ENCODE peak calls at places on chromosomes 5 and 9, in eight cellular contexts. One of them, this sample, is unnamed.

GRCh38 chr9:129006328-129007034 is 21.6 kb downstream of the SH3GLB2 start:
- DNase-seq in HTR-8/SVneo: peak; percentile 70
- DNase-seq in stimulated activated naive B cell treated with anti-CD40 and anti-IgM and Interleukin-4, amounts not matched to agents 10 μg/mL and 1 μg/mL and 100 μg/mL, for 72 hours: peak; percentile 29
- DNase-seq in omental fat pad: no peak
- DNase-seq in LoVo: peak; percentile 58
- DNase-seq in NCI-H146: peak; percentile 46
- DNase-seq in A172: peak; percentile 80
- DNase-seq in stimulated activated CD4-positive, alpha-beta T cell treated with anti-CD3 and anti-CD28 coated beads, Interleukin-4, amount 100 ng/mL, for 4 hours: peak; percentile 36
- DNase-seq in this sample: peak; percentile 83

GRCh38 chr5:4994994-4995393 is 145.1 kb upstream of the ADAMTS16 start:
- DNase-seq in omental fat pad: no peak
- DNase-seq in LoVo: no peak
- DNase-seq in stimulated activated naive B cell treated with anti-CD40 and anti-IgM and Interleukin-4, amounts not matched to agents 10 μg/mL and 1 μg/mL and 100 μg/mL, for 72 hours: no peak
- DNase-seq in A172: peak; percentile 33
- DNase-seq in HTR-8/SVneo: no peak
- DNase-seq in stimulated activated CD4-positive, alpha-beta T cell treated with anti-CD3 and anti-CD28 coated beads, Interleukin-4, amount 100 ng/mL, for 4 hours: no peak
- DNase-seq in NCI-H146: no peak
- DNase-seq in this sample: no peak

GRCh38 chr5:94830520-94830919 is 212.1 kb downstream of the SLF1 start:
- DNase-seq in A172: no peak
- DNase-seq in NCI-H146: no peak
- DNase-seq in HTR-8/SVneo: no peak
- DNase-seq in LoVo: no peak
- DNase-seq in stimulated activated CD4-positive, alpha-beta T cell treated with anti-CD3 and anti-CD28 coated beads, Interleukin-4, amount 100 ng/mL, for 4 hours: no peak
- DNase-seq in omental fat pad: no peak
- DNase-seq in stimulated activated naive B cell treated with anti-CD40 and anti-IgM and Interleukin-4, amounts not matched to agents 10 μg/mL and 1 μg/mL and 100 μg/mL, for 72 hours: no peak
- DNase-seq in this sample: peak; percentile 58

GRCh38 chr5:131579917-131580671 is 54.9 kb downstream of the RAPGEF6 start:
- DNase-seq in A172: no peak
- DNase-seq in HTR-8/SVneo: no peak
- DNase-seq in stimulated activated naive B cell treated with anti-CD40 and anti-IgM and Interleukin-4, amounts not matched to agents 10 μg/mL and 1 μg/mL and 100 μg/mL, for 72 hours: no peak
- DNase-seq in omental fat pad: no peak
- DNase-seq in NCI-H146: no peak
- DNase-seq in stimulated activated CD4-positive, alpha-beta T cell treated with anti-CD3 and anti-CD28 coated beads, Interleukin-4, amount 100 ng/mL, for 4 hours: no peak
- DNase-seq in LoVo: no peak
- DNase-seq in this sample: no peak

GRCh38 chr9:117775576-117775975 is 71.4 kb downstream of the TLR4 start:
- DNase-seq in NCI-H146: no peak
- DNase-seq in HTR-8/SVneo: no peak
- DNase-seq in A172: no peak
- DNase-seq in stimulated activated CD4-positive, alpha-beta T cell treated with anti-CD3 and anti-CD28 coated beads, Interleukin-4, amount 100 ng/mL, for 4 hours: no peak
- DNase-seq in stimulated activated naive B cell treated with anti-CD40 and anti-IgM and Interleukin-4, amounts not matched to agents 10 μg/mL and 1 μg/mL and 100 μg/mL, for 72 hours: no peak
- DNase-seq in LoVo: no peak
- DNase-seq in omental fat pad: no peak
- DNase-seq in this sample: no peak

GRCh38 chr5:54758038-54758437 is 227.4 kb downstream of the ESM1 start:
- DNase-seq in omental fat pad: no peak
- DNase-seq in stimulated activated naive B cell treated with anti-CD40 and anti-IgM and Interleukin-4, amounts not matched to agents 10 μg/mL and 1 μg/mL and 100 μg/mL, for 72 hours: no peak
- DNase-seq in NCI-H146: no peak
- DNase-seq in LoVo: no peak
- DNase-seq in stimulated activated CD4-positive, alpha-beta T cell treated with anti-CD3 and anti-CD28 coated beads, Interleukin-4, amount 100 ng/mL, for 4 hours: no peak
- DNase-seq in A172: no peak
- DNase-seq in HTR-8/SVneo: no peak
- DNase-seq in this sample: no peak

GRCh38 chr9:5626727-5627634 is 1.9 kb upstream of the RIC1 start:
- DNase-seq in stimulated activated CD4-positive, alpha-beta T cell treated with anti-CD3 and anti-CD28 coated beads, Interleukin-4, amount 100 ng/mL, for 4 hours: peak; percentile 15
- DNase-seq in LoVo: no peak
- DNase-seq in NCI-H146: peak; percentile 26
- DNase-seq in omental fat pad: no peak
- DNase-seq in A172: no peak
- DNase-seq in stimulated activated naive B cell treated with anti-CD40 and anti-IgM and Interleukin-4, amounts not matched to agents 10 μg/mL and 1 μg/mL and 100 μg/mL, for 72 hours: peak; percentile 36
- DNase-seq in HTR-8/SVneo: no peak
- DNase-seq in this sample: peak; percentile 58

GRCh38 chr9:127183814-127184582 is 61.6 kb upstream of the ANGPTL2 start:
- DNase-seq in NCI-H146: no peak
- DNase-seq in stimulated activated CD4-positive, alpha-beta T cell treated with anti-CD3 and anti-CD28 coated beads, Interleukin-4, amount 100 ng/mL, for 4 hours: no peak
- DNase-seq in omental fat pad: no peak
- DNase-seq in LoVo: no peak
- DNase-seq in HTR-8/SVneo: no peak
- DNase-seq in stimulated activated naive B cell treated with anti-CD40 and anti-IgM and Interleukin-4, amounts not matched to agents 10 μg/mL and 1 μg/mL and 100 μg/mL, for 72 hours: no peak
- DNase-seq in A172: no peak
- DNase-seq in this sample: no peak

GRCh38 chr5:142671801-142672200 is 14.1 kb downstream of the FGF1 start:
- DNase-seq in LoVo: no peak
- DNase-seq in stimulated activated naive B cell treated with anti-CD40 and anti-IgM and Interleukin-4, amounts not matched to agents 10 μg/mL and 1 μg/mL and 100 μg/mL, for 72 hours: no peak
- DNase-seq in NCI-H146: no peak
- DNase-seq in omental fat pad: no peak
- DNase-seq in stimulated activated CD4-positive, alpha-beta T cell treated with anti-CD3 and anti-CD28 coated beads, Interleukin-4, amount 100 ng/mL, for 4 hours: no peak
- DNase-seq in HTR-8/SVneo: no peak
- DNase-seq in A172: peak; percentile 37
- DNase-seq in this sample: no peak

GRCh38 chr5:10564838-10565784 is 1.2 kb downstream of the ANKRD33B start:
- DNase-seq in HTR-8/SVneo: no peak
- DNase-seq in stimulated activated CD4-positive, alpha-beta T cell treated with anti-CD3 and anti-CD28 coated beads, Interleukin-4, amount 100 ng/mL, for 4 hours: peak; percentile 13
- DNase-seq in NCI-H146: no peak
- DNase-seq in stimulated activated naive B cell treated with anti-CD40 and anti-IgM and Interleukin-4, amounts not matched to agents 10 μg/mL and 1 μg/mL and 100 μg/mL, for 72 hours: peak; percentile 51
- DNase-seq in omental fat pad: no peak
- DNase-seq in A172: no peak
- DNase-seq in LoVo: no peak
- DNase-seq in this sample: peak; percentile 56

GRCh38 chr5:83701886-83702285 is 18.8 kb downstream of the HAPLN1 start:
- DNase-seq in LoVo: no peak
- DNase-seq in HTR-8/SVneo: no peak
- DNase-seq in A172: peak; percentile 18
- DNase-seq in stimulated activated CD4-positive, alpha-beta T cell treated with anti-CD3 and anti-CD28 coated beads, Interleukin-4, amount 100 ng/mL, for 4 hours: no peak
- DNase-seq in stimulated activated naive B cell treated with anti-CD40 and anti-IgM and Interleukin-4, amounts not matched to agents 10 μg/mL and 1 μg/mL and 100 μg/mL, for 72 hours: no peak
- DNase-seq in omental fat pad: no peak
- DNase-seq in NCI-H146: no peak
- DNase-seq in this sample: no peak

GRCh38 chr9:90053027-90053426 is 448.2 kb downstream of the GADD45G start:
- DNase-seq in stimulated activated naive B cell treated with anti-CD40 and anti-IgM and Interleukin-4, amounts not matched to agents 10 μg/mL and 1 μg/mL and 100 μg/mL, for 72 hours: no peak
- DNase-seq in NCI-H146: peak; percentile 6
- DNase-seq in stimulated activated CD4-positive, alpha-beta T cell treated with anti-CD3 and anti-CD28 coated beads, Interleukin-4, amount 100 ng/mL, for 4 hours: no peak
- DNase-seq in HTR-8/SVneo: no peak
- DNase-seq in LoVo: no peak
- DNase-seq in A172: no peak
- DNase-seq in omental fat pad: no peak
- DNase-seq in this sample: peak; percentile 58

GRCh38 chr9:133591985-133592384 is 17.2 kb downstream of the FAM163B start:
- DNase-seq in NCI-H146: no peak
- DNase-seq in HTR-8/SVneo: no peak
- DNase-seq in omental fat pad: no peak
- DNase-seq in LoVo: peak; percentile 6
- DNase-seq in stimulated activated CD4-positive, alpha-beta T cell treated with anti-CD3 and anti-CD28 coated beads, Interleukin-4, amount 100 ng/mL, for 4 hours: no peak
- DNase-seq in A172: peak; percentile 49
- DNase-seq in stimulated activated naive B cell treated with anti-CD40 and anti-IgM and Interleukin-4, amounts not matched to agents 10 μg/mL and 1 μg/mL and 100 μg/mL, for 72 hours: no peak
- DNase-seq in this sample: no peak

GRCh38 chr5:158483202-158483870 is 616.4 kb downstream of the EBF1 start:
- DNase-seq in stimulated activated CD4-positive, alpha-beta T cell treated with anti-CD3 and anti-CD28 coated beads, Interleukin-4, amount 100 ng/mL, for 4 hours: no peak
- DNase-seq in omental fat pad: no peak
- DNase-seq in A172: no peak
- DNase-seq in stimulated activated naive B cell treated with anti-CD40 and anti-IgM and Interleukin-4, amounts not matched to agents 10 μg/mL and 1 μg/mL and 100 μg/mL, for 72 hours: no peak
- DNase-seq in LoVo: no peak
- DNase-seq in HTR-8/SVneo: no peak
- DNase-seq in NCI-H146: no peak
- DNase-seq in this sample: no peak

GRCh38 chr9:88537743-88538055 is 2.7 kb downstream of the NXNL2 start:
- DNase-seq in stimulated activated naive B cell treated with anti-CD40 and anti-IgM and Interleukin-4, amounts not matched to agents 10 μg/mL and 1 μg/mL and 100 μg/mL, for 72 hours: no peak
- DNase-seq in omental fat pad: no peak
- DNase-seq in stimulated activated CD4-positive, alpha-beta T cell treated with anti-CD3 and anti-CD28 coated beads, Interleukin-4, amount 100 ng/mL, for 4 hours: no peak
- DNase-seq in A172: peak; percentile 91
- DNase-seq in HTR-8/SVneo: peak; percentile 13
- DNase-seq in NCI-H146: peak; percentile 1
- DNase-seq in LoVo: no peak
- DNase-seq in this sample: peak; percentile 32

GRCh38 chr9:71761938-71762353 is 6.4 kb downstream of the CEMIP2 start:
- DNase-seq in A172: no peak
- DNase-seq in stimulated activated CD4-positive, alpha-beta T cell treated with anti-CD3 and anti-CD28 coated beads, Interleukin-4, amount 100 ng/mL, for 4 hours: no peak
- DNase-seq in HTR-8/SVneo: no peak
- DNase-seq in LoVo: no peak
- DNase-seq in stimulated activated naive B cell treated with anti-CD40 and anti-IgM and Interleukin-4, amounts not matched to agents 10 μg/mL and 1 μg/mL and 100 μg/mL, for 72 hours: no peak
- DNase-seq in NCI-H146: no peak
- DNase-seq in omental fat pad: no peak
- DNase-seq in this sample: no peak

GRCh38 chr5:54793612-54794436 is 191.6 kb downstream of the ESM1 start:
- DNase-seq in stimulated activated CD4-positive, alpha-beta T cell treated with anti-CD3 and anti-CD28 coated beads, Interleukin-4, amount 100 ng/mL, for 4 hours: no peak
- DNase-seq in NCI-H146: no peak
- DNase-seq in omental fat pad: no peak
- DNase-seq in stimulated activated naive B cell treated with anti-CD40 and anti-IgM and Interleukin-4, amounts not matched to agents 10 μg/mL and 1 μg/mL and 100 μg/mL, for 72 hours: peak; percentile 46
- DNase-seq in A172: no peak
- DNase-seq in LoVo: no peak
- DNase-seq in HTR-8/SVneo: no peak
- DNase-seq in this sample: no peak

GRCh38 chr9:130732131-130732530 is 38.6 kb downstream of the EXOSC2 start:
- DNase-seq in NCI-H146: peak; percentile 90
- DNase-seq in LoVo: no peak
- DNase-seq in stimulated activated CD4-positive, alpha-beta T cell treated with anti-CD3 and anti-CD28 coated beads, Interleukin-4, amount 100 ng/mL, for 4 hours: no peak
- DNase-seq in stimulated activated naive B cell treated with anti-CD40 and anti-IgM and Interleukin-4, amounts not matched to agents 10 μg/mL and 1 μg/mL and 100 μg/mL, for 72 hours: no peak
- DNase-seq in HTR-8/SVneo: no peak
- DNase-seq in A172: no peak
- DNase-seq in omental fat pad: no peak
- DNase-seq in this sample: peak; percentile 98

GRCh38 chr9:73845539-73845938 is 651.6 kb upstream of the RORB start:
- DNase-seq in NCI-H146: no peak
- DNase-seq in stimulated activated CD4-positive, alpha-beta T cell treated with anti-CD3 and anti-CD28 coated beads, Interleukin-4, amount 100 ng/mL, for 4 hours: no peak
- DNase-seq in HTR-8/SVneo: no peak
- DNase-seq in LoVo: no peak
- DNase-seq in stimulated activated naive B cell treated with anti-CD40 and anti-IgM and Interleukin-4, amounts not matched to agents 10 μg/mL and 1 μg/mL and 100 μg/mL, for 72 hours: no peak
- DNase-seq in A172: no peak
- DNase-seq in omental fat pad: no peak
- DNase-seq in this sample: no peak

GRCh38 chr5:148688787-148689186 is 34.5 kb upstream of the HTR4 start:
- DNase-seq in A172: no peak
- DNase-seq in stimulated activated CD4-positive, alpha-beta T cell treated with anti-CD3 and anti-CD28 coated beads, Interleukin-4, amount 100 ng/mL, for 4 hours: no peak
- DNase-seq in NCI-H146: no peak
- DNase-seq in LoVo: no peak
- DNase-seq in omental fat pad: no peak
- DNase-seq in stimulated activated naive B cell treated with anti-CD40 and anti-IgM and Interleukin-4, amounts not matched to agents 10 μg/mL and 1 μg/mL and 100 μg/mL, for 72 hours: no peak
- DNase-seq in HTR-8/SVneo: no peak
- DNase-seq in this sample: no peak

GRCh38 chr5:178304761-178305645 is 72.4 kb upstream of the PHYKPL start:
- DNase-seq in stimulated activated CD4-positive, alpha-beta T cell treated with anti-CD3 and anti-CD28 coated beads, Interleukin-4, amount 100 ng/mL, for 4 hours: no peak
- DNase-seq in HTR-8/SVneo: no peak
- DNase-seq in A172: no peak
- DNase-seq in NCI-H146: no peak
- DNase-seq in omental fat pad: no peak
- DNase-seq in stimulated activated naive B cell treated with anti-CD40 and anti-IgM and Interleukin-4, amounts not matched to agents 10 μg/mL and 1 μg/mL and 100 μg/mL, for 72 hours: no peak
- DNase-seq in LoVo: peak; percentile 38
- DNase-seq in this sample: no peak

GRCh38 chr9:111599092-111599947 is at the start of gene PTGR1:
- DNase-seq in stimulated activated CD4-positive, alpha-beta T cell treated with anti-CD3 and anti-CD28 coated beads, Interleukin-4, amount 100 ng/mL, for 4 hours: peak; percentile 6
- DNase-seq in omental fat pad: peak; percentile 62
- DNase-seq in stimulated activated naive B cell treated with anti-CD40 and anti-IgM and Interleukin-4, amounts not matched to agents 10 μg/mL and 1 μg/mL and 100 μg/mL, for 72 hours: peak; percentile 13
- DNase-seq in HTR-8/SVneo: peak; percentile 78
- DNase-seq in NCI-H146: peak; percentile 48
- DNase-seq in A172: peak; percentile 27
- DNase-seq in LoVo: peak; percentile 20
- DNase-seq in this sample: peak; percentile 67

GRCh38 chr9:134268308-134268724 is 57.9 kb upstream of the RXRA start:
- DNase-seq in omental fat pad: no peak
- DNase-seq in stimulated activated naive B cell treated with anti-CD40 and anti-IgM and Interleukin-4, amounts not matched to agents 10 μg/mL and 1 μg/mL and 100 μg/mL, for 72 hours: peak; percentile 69
- DNase-seq in NCI-H146: no peak
- DNase-seq in stimulated activated CD4-positive, alpha-beta T cell treated with anti-CD3 and anti-CD28 coated beads, Interleukin-4, amount 100 ng/mL, for 4 hours: no peak
- DNase-seq in A172: no peak
- DNase-seq in HTR-8/SVneo: no peak
- DNase-seq in LoVo: no peak
- DNase-seq in this sample: no peak

GRCh38 chr5:14675309-14675708 is 10.8 kb downstream of the OTULIN start:
- DNase-seq in stimulated activated CD4-positive, alpha-beta T cell treated with anti-CD3 and anti-CD28 coated beads, Interleukin-4, amount 100 ng/mL, for 4 hours: no peak
- DNase-seq in NCI-H146: no peak
- DNase-seq in HTR-8/SVneo: no peak
- DNase-seq in A172: no peak
- DNase-seq in omental fat pad: no peak
- DNase-seq in LoVo: no peak
- DNase-seq in stimulated activated naive B cell treated with anti-CD40 and anti-IgM and Interleukin-4, amounts not matched to agents 10 μg/mL and 1 μg/mL and 100 μg/mL, for 72 hours: no peak
- DNase-seq in this sample: no peak

GRCh38 chr5:113510836-113511451 is 2.5 kb upstream of the YTHDC2 start:
- DNase-seq in NCI-H146: peak; percentile 31
- DNase-seq in stimulated activated CD4-positive, alpha-beta T cell treated with anti-CD3 and anti-CD28 coated beads, Interleukin-4, amount 100 ng/mL, for 4 hours: no peak
- DNase-seq in stimulated activated naive B cell treated with anti-CD40 and anti-IgM and Interleukin-4, amounts not matched to agents 10 μg/mL and 1 μg/mL and 100 μg/mL, for 72 hours: no peak
- DNase-seq in LoVo: peak; percentile 68
- DNase-seq in omental fat pad: no peak
- DNase-seq in HTR-8/SVneo: peak; percentile 31
- DNase-seq in A172: peak; percentile 47
- DNase-seq in this sample: peak; percentile 68

GRCh38 chr5:176810084-176810597 is at the start of gene UNC5A:
- DNase-seq in NCI-H146: peak; percentile 65
- DNase-seq in stimulated activated naive B cell treated with anti-CD40 and anti-IgM and Interleukin-4, amounts not matched to agents 10 μg/mL and 1 μg/mL and 100 μg/mL, for 72 hours: no peak
- DNase-seq in stimulated activated CD4-positive, alpha-beta T cell treated with anti-CD3 and anti-CD28 coated beads, Interleukin-4, amount 100 ng/mL, for 4 hours: peak; percentile 67
- DNase-seq in HTR-8/SVneo: peak; percentile 48
- DNase-seq in LoVo: peak; percentile 71
- DNase-seq in omental fat pad: no peak
- DNase-seq in A172: peak; percentile 31
- DNase-seq in this sample: peak; percentile 92

This sample was measured in NCI-H69.